ENCODE peak calls at places on chromosomes 13 and 19, in eight cellular contexts. One of them, this sample, is unnamed.
A peak's percentile ranks its signal among the peaks of the same experiment; 100 is the strongest.

GRCh38 chr19:14561832-14562351 is 10.0 kb downstream of the NDUFB7 start:
- DNase-seq in neural crest cell: no peak
- DNase-seq in AG04450: no peak
- DNase-seq in glutamatergic neuron: peak; percentile 60
- DNase-seq in PC-3: no peak
- DNase-seq in progenitor cell of endocrine pancreas: no peak
- DNase-seq in HFF-Myc: no peak
- DNase-seq in right atrium auricular region: no peak
- DNase-seq in this sample: no peak

GRCh38 chr19:36151144-36152051 is 849 bp downstream of the COX7A1 start:
- DNase-seq in neural crest cell: no peak
- DNase-seq in AG04450: no peak
- DNase-seq in glutamatergic neuron: peak; percentile 66
- DNase-seq in PC-3: no peak
- DNase-seq in progenitor cell of endocrine pancreas: no peak
- DNase-seq in HFF-Myc: no peak
- DNase-seq in right atrium auricular region: peak; percentile 83
- DNase-seq in this sample: no peak

GRCh38 chr19:14492756-14493337 is 3.1 kb downstream of the GIPC1 start:
- DNase-seq in neural crest cell: no peak
- DNase-seq in AG04450: no peak
- DNase-seq in glutamatergic neuron: no peak
- DNase-seq in PC-3: no peak
- DNase-seq in progenitor cell of endocrine pancreas: no peak
- DNase-seq in HFF-Myc: no peak
- DNase-seq in right atrium auricular region: no peak
- DNase-seq in this sample: no peak

GRCh38 chr13:109160357-109160756 is 530.9 kb downstream of the MYO16 start:
- DNase-seq in neural crest cell: no peak
- DNase-seq in AG04450: no peak
- DNase-seq in glutamatergic neuron: no peak
- DNase-seq in PC-3: peak; percentile 50
- DNase-seq in progenitor cell of endocrine pancreas: no peak
- DNase-seq in HFF-Myc: no peak
- DNase-seq in right atrium auricular region: no peak
- DNase-seq in this sample: no peak

GRCh38 chr13:51235756-51236564 is 13.8 kb downstream of the FAM124A start:
- DNase-seq in neural crest cell: no peak
- DNase-seq in AG04450: no peak
- DNase-seq in glutamatergic neuron: no peak
- DNase-seq in PC-3: no peak
- DNase-seq in progenitor cell of endocrine pancreas: no peak
- DNase-seq in HFF-Myc: no peak
- DNase-seq in right atrium auricular region: no peak
- DNase-seq in this sample: no peak

GRCh38 chr19:18418725-18419194 is 438 bp upstream of the SSBP4 start:
- DNase-seq in neural crest cell: no peak
- DNase-seq in AG04450: no peak
- DNase-seq in glutamatergic neuron: peak; percentile 48
- DNase-seq in PC-3: no peak
- DNase-seq in progenitor cell of endocrine pancreas: peak; percentile 17
- DNase-seq in HFF-Myc: no peak
- DNase-seq in right atrium auricular region: peak; percentile 78
- DNase-seq in this sample: no peak

GRCh38 chr19:8468761-8469458 is 24.1 kb downstream of the HNRNPM start:
- DNase-seq in neural crest cell: no peak
- DNase-seq in AG04450: peak; percentile 52
- DNase-seq in glutamatergic neuron: no peak
- DNase-seq in PC-3: no peak
- DNase-seq in progenitor cell of endocrine pancreas: no peak
- DNase-seq in HFF-Myc: peak; percentile 65
- DNase-seq in right atrium auricular region: no peak
- DNase-seq in this sample: no peak

GRCh38 chr13:37429976-37430375 is 168.6 kb downstream of the POSTN start:
- DNase-seq in neural crest cell: no peak
- DNase-seq in AG04450: peak; percentile 83
- DNase-seq in glutamatergic neuron: no peak
- DNase-seq in PC-3: no peak
- DNase-seq in progenitor cell of endocrine pancreas: no peak
- DNase-seq in HFF-Myc: no peak
- DNase-seq in right atrium auricular region: no peak
- DNase-seq in this sample: no peak

GRCh38 chr13:40109324-40109958 is 454.0 kb downstream of the COG6 start:
- DNase-seq in neural crest cell: no peak
- DNase-seq in AG04450: peak; percentile 70
- DNase-seq in glutamatergic neuron: no peak
- DNase-seq in PC-3: peak; percentile 82
- DNase-seq in progenitor cell of endocrine pancreas: no peak
- DNase-seq in HFF-Myc: no peak
- DNase-seq in right atrium auricular region: no peak
- DNase-seq in this sample: no peak

GRCh38 chr13:95156208-95156607 is 145.0 kb downstream of the ABCC4 start:
- DNase-seq in neural crest cell: no peak
- DNase-seq in AG04450: no peak
- DNase-seq in glutamatergic neuron: no peak
- DNase-seq in PC-3: peak; percentile 56
- DNase-seq in progenitor cell of endocrine pancreas: no peak
- DNase-seq in HFF-Myc: no peak
- DNase-seq in right atrium auricular region: no peak
- DNase-seq in this sample: no peak

GRCh38 chr13:28541966-28542365 is 47.0 kb upstream of the FLT1 start:
- DNase-seq in neural crest cell: no peak
- DNase-seq in AG04450: no peak
- DNase-seq in glutamatergic neuron: no peak
- DNase-seq in PC-3: no peak
- DNase-seq in progenitor cell of endocrine pancreas: no peak
- DNase-seq in HFF-Myc: no peak
- DNase-seq in right atrium auricular region: no peak
- DNase-seq in this sample: no peak

GRCh38 chr13:28540612-28541011 is 45.7 kb upstream of the FLT1 start:
- DNase-seq in neural crest cell: no peak
- DNase-seq in AG04450: no peak
- DNase-seq in glutamatergic neuron: no peak
- DNase-seq in PC-3: peak; percentile 8
- DNase-seq in progenitor cell of endocrine pancreas: no peak
- DNase-seq in HFF-Myc: no peak
- DNase-seq in right atrium auricular region: no peak
- DNase-seq in this sample: no peak

GRCh38 chr13:28545583-28546333 is 50.8 kb upstream of the FLT1 start:
- DNase-seq in neural crest cell: no peak
- DNase-seq in AG04450: no peak
- DNase-seq in glutamatergic neuron: no peak
- DNase-seq in PC-3: no peak
- DNase-seq in progenitor cell of endocrine pancreas: no peak
- DNase-seq in HFF-Myc: no peak
- DNase-seq in right atrium auricular region: no peak
- DNase-seq in this sample: no peak

GRCh38 chr13:28544026-28544425 is 49.1 kb upstream of the FLT1 start:
- DNase-seq in neural crest cell: no peak
- DNase-seq in AG04450: no peak
- DNase-seq in glutamatergic neuron: no peak
- DNase-seq in PC-3: no peak
- DNase-seq in progenitor cell of endocrine pancreas: no peak
- DNase-seq in HFF-Myc: no peak
- DNase-seq in right atrium auricular region: no peak
- DNase-seq in this sample: no peak

GRCh38 chr13:28542804-28543203 is 47.9 kb upstream of the FLT1 start:
- DNase-seq in neural crest cell: no peak
- DNase-seq in AG04450: no peak
- DNase-seq in glutamatergic neuron: no peak
- DNase-seq in PC-3: no peak
- DNase-seq in progenitor cell of endocrine pancreas: no peak
- DNase-seq in HFF-Myc: no peak
- DNase-seq in right atrium auricular region: no peak
- DNase-seq in this sample: no peak
- TF ChIP-seq CTCF in neural crest cell: no peak
- TF ChIP-seq CTCF in AG04450: no peak
- TF ChIP-seq CTCF in glutamatergic neuron: no peak
- TF ChIP-seq CTCF in PC-3: no peak
- TF ChIP-seq CTCF in progenitor cell of endocrine pancreas: no peak
- TF ChIP-seq CTCF in HFF-Myc: no peak
- TF ChIP-seq CTCF in right atrium auricular region: no peak
- TF ChIP-seq CTCF in this sample: no peak

GRCh38 chr13:88707652-88708051 is 1036.5 kb downstream of the SLITRK5 start:
- DNase-seq in neural crest cell: no peak
- DNase-seq in AG04450: no peak
- DNase-seq in glutamatergic neuron: no peak
- DNase-seq in PC-3: no peak
- DNase-seq in progenitor cell of endocrine pancreas: no peak
- DNase-seq in HFF-Myc: no peak
- DNase-seq in right atrium auricular region: no peak
- DNase-seq in this sample: no peak
- TF ChIP-seq CTCF in neural crest cell: no peak
- TF ChIP-seq CTCF in AG04450: no peak
- TF ChIP-seq CTCF in glutamatergic neuron: no peak
- TF ChIP-seq CTCF in PC-3: no peak
- TF ChIP-seq CTCF in progenitor cell of endocrine pancreas: no peak
- TF ChIP-seq CTCF in HFF-Myc: no peak
- TF ChIP-seq CTCF in right atrium auricular region: no peak
- TF ChIP-seq CTCF in this sample: no peak

GRCh38 chr19:3672993-3673392 is 27.3 kb downstream of the PIP5K1C start:
- DNase-seq in neural crest cell: no peak
- DNase-seq in AG04450: no peak
- DNase-seq in glutamatergic neuron: no peak
- DNase-seq in PC-3: no peak
- DNase-seq in progenitor cell of endocrine pancreas: no peak
- DNase-seq in HFF-Myc: no peak
- DNase-seq in right atrium auricular region: no peak
- DNase-seq in this sample: no peak

GRCh38 chr19:3670258-3670795 is 29.9 kb downstream of the PIP5K1C start:
- DNase-seq in neural crest cell: no peak
- DNase-seq in AG04450: peak; percentile 73
- DNase-seq in glutamatergic neuron: no peak
- DNase-seq in PC-3: no peak
- DNase-seq in progenitor cell of endocrine pancreas: no peak
- DNase-seq in HFF-Myc: no peak
- DNase-seq in right atrium auricular region: peak; percentile 97
- DNase-seq in this sample: no peak

GRCh38 chr19:3672575-3672948 is 27.7 kb downstream of the PIP5K1C start:
- DNase-seq in neural crest cell: no peak
- DNase-seq in AG04450: no peak
- DNase-seq in glutamatergic neuron: no peak
- DNase-seq in PC-3: no peak
- DNase-seq in progenitor cell of endocrine pancreas: no peak
- DNase-seq in HFF-Myc: no peak
- DNase-seq in right atrium auricular region: no peak
- DNase-seq in this sample: no peak

GRCh38 chr19:3670796-3671679 is 29.2 kb downstream of the PIP5K1C start:
- DNase-seq in neural crest cell: no peak
- DNase-seq in AG04450: peak; percentile 13
- DNase-seq in glutamatergic neuron: no peak
- DNase-seq in PC-3: no peak
- DNase-seq in progenitor cell of endocrine pancreas: no peak
- DNase-seq in HFF-Myc: no peak
- DNase-seq in right atrium auricular region: peak; percentile 94
- DNase-seq in this sample: no peak

DNA sequence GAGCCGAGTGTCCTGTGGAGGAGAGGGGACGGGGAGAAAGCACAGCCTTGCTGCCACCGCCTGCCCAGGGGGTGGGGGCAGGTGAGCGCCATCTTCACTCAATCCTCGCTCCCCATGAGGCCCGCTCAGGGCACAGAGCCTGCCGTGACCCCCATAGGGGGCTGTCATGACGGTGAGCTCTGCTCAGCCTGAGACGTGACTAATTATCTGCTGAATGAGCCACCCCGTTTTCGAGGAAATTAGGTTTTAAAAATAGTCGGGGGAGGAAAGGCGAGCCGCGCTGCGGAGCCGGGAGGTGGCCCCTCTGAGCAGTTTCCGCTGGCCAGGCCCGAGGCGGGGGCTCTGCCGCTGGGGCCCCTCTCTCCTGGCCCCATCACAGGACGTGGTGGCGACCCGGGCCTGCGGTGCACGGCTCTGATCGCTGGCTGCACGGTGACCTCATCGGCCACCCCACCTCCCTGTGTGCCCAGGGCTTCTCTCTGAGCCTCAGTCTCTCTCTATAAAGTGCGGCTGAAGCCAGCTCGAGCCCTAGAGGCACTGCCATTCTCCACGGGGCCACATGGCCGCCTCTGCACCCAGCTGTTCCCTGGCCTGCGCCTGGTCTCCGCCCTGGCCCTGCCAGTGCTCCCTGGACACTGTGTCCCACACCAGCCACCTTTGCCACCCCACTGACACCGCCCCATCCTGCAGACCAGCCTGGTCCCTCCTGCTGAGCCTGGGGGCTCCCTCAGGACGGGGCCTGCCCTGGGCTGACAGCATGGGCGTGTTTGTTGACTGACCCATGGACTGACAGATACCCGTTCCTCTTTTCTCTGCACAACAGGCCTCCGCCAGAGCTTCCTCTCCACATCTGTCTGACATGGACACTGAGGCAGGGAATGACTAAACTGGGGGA is 28.3 kb downstream of the PIP5K1C start:
- DNase-seq in neural crest cell: no peak
- DNase-seq in AG04450: no peak
- DNase-seq in glutamatergic neuron: no peak
- DNase-seq in PC-3: no peak
- DNase-seq in progenitor cell of endocrine pancreas: no peak
- DNase-seq in HFF-Myc: no peak
- DNase-seq in right atrium auricular region: no peak
- DNase-seq in this sample: no peak
- TF ChIP-seq CTCF in neural crest cell: no peak
- TF ChIP-seq CTCF in AG04450: peak; percentile 22
- TF ChIP-seq CTCF in glutamatergic neuron: no peak
- TF ChIP-seq CTCF in PC-3: no peak
- TF ChIP-seq CTCF in progenitor cell of endocrine pancreas: no peak
- TF ChIP-seq CTCF in HFF-Myc: no peak
- TF ChIP-seq CTCF in right atrium auricular region: no peak
- TF ChIP-seq CTCF in this sample: peak; percentile 24

DNA sequence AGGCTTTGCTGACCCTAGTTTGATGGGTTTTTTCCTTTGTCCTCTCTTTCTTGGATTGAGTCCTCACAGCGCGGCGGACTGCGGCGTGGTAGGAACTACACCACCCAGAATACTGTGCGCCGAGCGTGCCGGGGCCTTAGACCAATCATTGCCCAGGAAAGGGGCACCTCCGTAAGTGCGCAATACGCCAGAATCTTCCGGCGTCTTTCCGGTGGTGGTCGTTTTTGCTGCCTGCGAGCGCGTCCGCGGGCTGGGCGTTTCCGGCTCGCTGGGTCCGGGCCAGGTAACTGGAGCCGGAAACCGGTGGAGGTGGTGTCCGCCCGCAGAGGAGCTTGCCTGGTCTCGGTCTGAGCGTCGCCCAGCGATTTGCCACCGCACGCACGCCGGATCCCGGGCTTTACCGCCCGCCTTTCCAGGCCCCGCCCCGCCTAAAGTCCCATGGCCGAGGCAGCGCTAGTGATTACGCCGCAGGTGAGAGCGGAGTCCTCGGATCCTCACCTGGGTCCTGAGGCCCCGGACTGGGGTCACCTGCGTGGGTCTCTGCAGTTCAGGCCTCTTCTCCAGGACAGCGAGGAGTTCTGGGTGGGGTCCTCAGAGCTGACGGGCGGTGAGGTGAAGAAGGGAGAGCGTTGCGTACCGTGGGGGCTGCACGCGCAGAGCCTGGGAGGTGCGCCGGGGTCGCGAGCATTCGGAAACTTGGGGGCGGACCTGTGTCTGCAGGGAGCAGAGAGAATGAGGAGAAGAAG is at the start of gene ZNF549:
- DNase-seq in neural crest cell: peak; percentile 74
- DNase-seq in AG04450: peak; percentile 77
- DNase-seq in glutamatergic neuron: peak; percentile 91
- DNase-seq in PC-3: peak; percentile 97
- DNase-seq in progenitor cell of endocrine pancreas: peak; percentile 80
- DNase-seq in HFF-Myc: peak; percentile 83
- DNase-seq in right atrium auricular region: peak; percentile 93
- DNase-seq in this sample: peak; percentile 88
- TF ChIP-seq CTCF in neural crest cell: no peak
- TF ChIP-seq CTCF in AG04450: no peak
- TF ChIP-seq CTCF in glutamatergic neuron: no peak
- TF ChIP-seq CTCF in PC-3: no peak
- TF ChIP-seq CTCF in progenitor cell of endocrine pancreas: no peak
- TF ChIP-seq CTCF in HFF-Myc: no peak
- TF ChIP-seq CTCF in right atrium auricular region: no peak
- TF ChIP-seq CTCF in this sample: no peak

GRCh38 chr19:10431254-10431942 is 11.1 kb downstream of the PDE4A start:
- DNase-seq in neural crest cell: no peak
- DNase-seq in AG04450: no peak
- DNase-seq in glutamatergic neuron: no peak
- DNase-seq in PC-3: peak; percentile 37
- DNase-seq in progenitor cell of endocrine pancreas: no peak
- DNase-seq in HFF-Myc: no peak
- DNase-seq in right atrium auricular region: no peak
- DNase-seq in this sample: no peak
- TF ChIP-seq CTCF in neural crest cell: no peak
- TF ChIP-seq CTCF in AG04450: peak; percentile 13
- TF ChIP-seq CTCF in glutamatergic neuron: no peak
- TF ChIP-seq CTCF in PC-3: no peak
- TF ChIP-seq CTCF in progenitor cell of endocrine pancreas: no peak
- TF ChIP-seq CTCF in HFF-Myc: no peak
- TF ChIP-seq CTCF in right atrium auricular region: no peak
- TF ChIP-seq CTCF in this sample: peak; percentile 39